ENCODE peak calls at places on chromosomes 1 and 21, in ten cellular contexts. A is lower leg skin, M is HFF-Myc, B is GM23338, H is HCT116, N is cardiac muscle cell, F is fibroblast of lung, Y is HL-60, E is dorsolateral prefrontal cortex, Z is stomach. G is an unnamed sample.

GRCh38 chr1:207920481-207921050 is 9.6 kb upstream of the CD34 start:
- DNase-seq in Y (no peak), A (no peak), E (no peak), F (no peak), M (peak; percentile 66), N (no peak), H (no peak), B (no peak), Z (no peak), G (no peak)

GRCh38 chr1:71357708-71358107 is 276.9 kb upstream of the ZRANB2 start:
- DNase-seq in N (peak; percentile 21), H (no peak), M (no peak), A (no peak), Z (no peak), F (no peak), B (peak; percentile 63), E (no peak), Y (no peak), G (no peak)

GRCh38 chr1:11550664-11551283 is 71.8 kb downstream of the DISP3 start:
- DNase-seq in H (peak; percentile 38), A (no peak), Z (peak; percentile 35), N (peak; percentile 89), E (no peak), M (peak; percentile 78), B (peak; percentile 97), Y (peak; percentile 22), F (peak; percentile 77), G (peak; percentile 37)

GRCh38 chr1:207241164-207241934 is 80.1 kb upstream of the CD55 start:
- DNase-seq in B (peak; percentile 6), Z (no peak), H (no peak), F (no peak), A (no peak), Y (no peak), M (no peak), N (no peak), E (no peak), G (no peak)

GRCh38 chr21:41678944-41679343 is 87.9 kb downstream of the RIPK4 start:
- DNase-seq in N (peak; percentile 98), E (no peak), Y (no peak), Z (peak; percentile 97), B (peak; percentile 98), F (peak; percentile 90), M (peak; percentile 92), H (peak; percentile 96), A (peak; percentile 97), G (peak; percentile 99)

GRCh38 chr1:224211262-224211962 is 28.4 kb downstream of the DEGS1 start:
- DNase-seq in M (peak; percentile 57), E (peak; percentile 25), A (no peak), B (no peak), Y (no peak), H (no peak), N (peak; percentile 73), Z (peak; percentile 63), F (peak; percentile 80), G (no peak)

GRCh38 chr21:27681841-27682240 is 715.0 kb upstream of the ADAMTS5 start:
- DNase-seq in H (no peak), N (peak; percentile 53), Y (no peak), B (no peak), F (peak; percentile 58), M (no peak), Z (no peak), E (no peak), A (no peak), G (peak; percentile 42)

GRCh38 chr1:242651817-242652216 is 127.3 kb upstream of the PLD5 start:
- DNase-seq in Z (no peak), F (no peak), N (no peak), Y (no peak), A (no peak), H (no peak), E (no peak), M (no peak), B (peak; percentile 82), G (no peak)

GRCh38 chr1:43442756-43443155 is 11.0 kb downstream of the HYI start:
- DNase-seq in M (no peak), E (no peak), Y (no peak), B (no peak), A (peak; percentile 64), N (no peak), Z (peak; percentile 23), H (no peak), F (no peak), G (no peak)

GRCh38 chr1:17287377-17287776 is 20.6 kb upstream of the PADI4 start:
- DNase-seq in Y (no peak), B (no peak), N (peak; percentile 88), H (no peak), E (no peak), A (no peak), F (peak; percentile 61), M (no peak), Z (no peak), G (no peak)

GRCh38 chr1:208261874-208262273 is 17.7 kb upstream of the PLXNA2 start:
- DNase-seq in F (no peak), B (no peak), E (no peak), Z (no peak), N (no peak), A (no peak), M (no peak), H (no peak), Y (no peak), G (no peak)

GRCh38 chr1:170840371-170840770 is 95.0 kb upstream of the MROH9 start:
- DNase-seq in H (no peak), Z (no peak), A (no peak), F (no peak), Y (no peak), N (no peak), M (no peak), E (no peak), B (no peak), G (no peak)

GRCh38 chr1:51488372-51489050 is 30.6 kb downstream of the EPS15 start:
- DNase-seq in N (peak; percentile 34), A (no peak), Y (no peak), B (peak; percentile 2), E (no peak), F (no peak), Z (no peak), H (no peak), M (no peak), G (no peak)

GRCh38 chr1:197928849-197929336 is 11.7 kb downstream of the LHX9 start:
- DNase-seq in B (peak; percentile 61), A (no peak), Z (no peak), M (no peak), Y (peak; percentile 12), E (no peak), N (no peak), F (no peak), H (no peak), G (no peak)

GRCh38 chr1:155463865-155464264 is 98.7 kb downstream of the ASH1L start:
- DNase-seq in E (no peak), H (no peak), Y (no peak), A (no peak), F (peak; percentile 79), B (no peak), M (peak; percentile 21), Z (no peak), N (peak; percentile 76), G (peak; percentile 21)

GRCh38 chr1:221263831-221264767 is 384.9 kb downstream of the HLX start:
- DNase-seq in Y (peak; percentile 14), B (peak; percentile 85), E (peak; percentile 6), Z (peak; percentile 27), A (no peak), H (peak; percentile 75), N (peak; percentile 88), M (peak; percentile 79), F (peak; percentile 92), G (peak; percentile 70)

GRCh38 chr1:154857022-154857421 is 13.1 kb downstream of the KCNN3 start:
- DNase-seq in Y (no peak), H (no peak), M (no peak), Z (no peak), N (no peak), A (no peak), F (no peak), E (no peak), B (no peak), G (no peak)

GRCh38 chr1:201084171-201084766 is 28.0 kb downstream of the CACNA1S start:
- DNase-seq in N (no peak), Y (no peak), B (no peak), F (no peak), M (no peak), A (no peak), Z (no peak), H (no peak), E (no peak), G (no peak)

GRCh38 chr1:29218223-29218622 is 12.5 kb downstream of the MECR start:
- DNase-seq in Y (no peak), A (no peak), B (no peak), M (no peak), N (peak; percentile 69), Z (no peak), E (no peak), H (no peak), F (no peak), G (no peak)

GRCh38 chr1:3727042-3727824 is 25.0 kb upstream of the CCDC27 start:
- DNase-seq in B (peak; percentile 79), M (no peak), F (no peak), Y (no peak), H (no peak), Z (peak; percentile 30), E (no peak), N (peak; percentile 34), A (no peak), G (no peak)
- TF ChIP-seq CTCF in B (peak; percentile 60), M (peak; percentile 56), F (peak; percentile 37), Y (peak; percentile 47), H (no peak), Z (no peak), E (peak; percentile 36), N (peak; percentile 57), A (no peak), G (peak; percentile 72)

GRCh38 chr1:81802601-81803422 is 2.1 kb downstream of the ADGRL2 start:
- DNase-seq in Z (peak; percentile 69), Y (no peak), F (peak; percentile 75), H (no peak), A (peak; percentile 93), M (no peak), E (peak; percentile 4), N (peak; percentile 82), B (peak; percentile 58), G (no peak)
- TF ChIP-seq CTCF in Z (peak; percentile 28), Y (no peak), F (peak; percentile 48), H (no peak), A (no peak), M (peak; percentile 15), E (peak; percentile 21), N (peak; percentile 58), B (no peak), G (peak; percentile 54)

GRCh38 chr21:36584980-36585940 is 105.3 kb upstream of the CLDN14 start:
- DNase-seq in Z (no peak), E (no peak), Y (no peak), N (no peak), A (no peak), H (no peak), F (no peak), B (peak; percentile 33), M (no peak), G (no peak)
- TF ChIP-seq CTCF in Z (no peak), E (no peak), Y (no peak), N (peak; percentile 13), A (no peak), H (peak; percentile 16), F (peak; percentile 5), B (peak; percentile 43), M (no peak), G (peak; percentile 17)

GRCh38 chr1:203166192-203166940 is 9.3 kb downstream of the MYBPH start:
- DNase-seq in E (peak; percentile 58), H (no peak), F (no peak), Y (no peak), M (no peak), A (no peak), B (no peak), N (no peak), Z (peak; percentile 68), G (no peak)
- TF ChIP-seq CTCF in E (no peak), H (peak; percentile 64), F (no peak), Y (peak; percentile 12), M (no peak), A (no peak), B (no peak), N (peak; percentile 21), Z (no peak), G (peak; percentile 52)

G was measured in retinal pigment epithelial cell.